ENCODE peak calls at places on chromosomes 7 and 10, in nine cellular contexts. One of them, this sample, is unnamed.
A peak's percentile ranks its signal among the peaks of the same experiment; 100 is the strongest.

GRCh38 chr7:104017001-104017400 is 27.5 kb upstream of the RELN start:
- DNase-seq in sigmoid colon: no peak
- DNase-seq in IMR-90: no peak
- DNase-seq in tibial nerve: no peak
- DNase-seq in uterus: no peak
- DNase-seq in body of pancreas: no peak
- DNase-seq in heart left ventricle: no peak
- DNase-seq in HCT116: no peak
- DNase-seq in ovary: no peak
- DNase-seq in this sample: no peak

GRCh38 chr10:73967022-73967429 is 30.9 kb upstream of the VCL start:
- DNase-seq in uterus: no peak
- DNase-seq in IMR-90: no peak
- DNase-seq in body of pancreas: no peak
- DNase-seq in sigmoid colon: no peak
- DNase-seq in heart left ventricle: no peak
- DNase-seq in ovary: no peak
- DNase-seq in HCT116: no peak
- DNase-seq in tibial nerve: no peak
- DNase-seq in this sample: no peak

GRCh38 chr10:122446668-122447410 is 7.6 kb upstream of the ARMS2 start:
- DNase-seq in HCT116: peak; percentile 36
- DNase-seq in body of pancreas: no peak
- DNase-seq in sigmoid colon: no peak
- DNase-seq in uterus: no peak
- DNase-seq in tibial nerve: no peak
- DNase-seq in IMR-90: no peak
- DNase-seq in ovary: no peak
- DNase-seq in heart left ventricle: no peak
- DNase-seq in this sample: no peak

GRCh38 chr10:114284346-114285071 is 45.5 kb downstream of the VWA2 start:
- DNase-seq in ovary: no peak
- DNase-seq in HCT116: no peak
- DNase-seq in heart left ventricle: no peak
- DNase-seq in body of pancreas: no peak
- DNase-seq in IMR-90: no peak
- DNase-seq in sigmoid colon: peak; percentile 58
- DNase-seq in uterus: no peak
- DNase-seq in tibial nerve: no peak
- DNase-seq in this sample: no peak

GRCh38 chr10:27744478-27745379 is 890 bp downstream of the MKX start:
- DNase-seq in heart left ventricle: peak; percentile 21
- DNase-seq in body of pancreas: peak; percentile 15
- DNase-seq in tibial nerve: no peak
- DNase-seq in HCT116: no peak
- DNase-seq in IMR-90: peak; percentile 26
- DNase-seq in ovary: peak; percentile 75
- DNase-seq in uterus: peak; percentile 46
- DNase-seq in sigmoid colon: peak; percentile 72
- DNase-seq in this sample: peak; percentile 33

GRCh38 chr7:47100815-47101435 is 481.0 kb downstream of the TNS3 start:
- DNase-seq in tibial nerve: peak; percentile 16
- DNase-seq in IMR-90: peak; percentile 43
- DNase-seq in body of pancreas: peak; percentile 77
- DNase-seq in ovary: no peak
- DNase-seq in sigmoid colon: no peak
- DNase-seq in heart left ventricle: peak; percentile 36
- DNase-seq in HCT116: peak; percentile 61
- DNase-seq in uterus: no peak
- DNase-seq in this sample: peak; percentile 66

GRCh38 chr7:25448301-25448700 is 220.0 kb upstream of the NPVF start:
- DNase-seq in body of pancreas: no peak
- DNase-seq in sigmoid colon: no peak
- DNase-seq in uterus: no peak
- DNase-seq in tibial nerve: no peak
- DNase-seq in ovary: no peak
- DNase-seq in IMR-90: no peak
- DNase-seq in HCT116: no peak
- DNase-seq in heart left ventricle: no peak
- DNase-seq in this sample: no peak

GRCh38 chr7:101363196-101363733 is 590 bp downstream of the COL26A1 start:
- DNase-seq in tibial nerve: no peak
- DNase-seq in HCT116: no peak
- DNase-seq in IMR-90: no peak
- DNase-seq in body of pancreas: no peak
- DNase-seq in sigmoid colon: no peak
- DNase-seq in uterus: no peak
- DNase-seq in ovary: no peak
- DNase-seq in heart left ventricle: no peak
- DNase-seq in this sample: no peak

GRCh38 chr10:186911-187310 is 51.7 kb downstream of the ZMYND11 start:
- DNase-seq in IMR-90: no peak
- DNase-seq in heart left ventricle: no peak
- DNase-seq in uterus: no peak
- DNase-seq in HCT116: no peak
- DNase-seq in ovary: no peak
- DNase-seq in body of pancreas: no peak
- DNase-seq in sigmoid colon: no peak
- DNase-seq in tibial nerve: no peak
- DNase-seq in this sample: no peak

GRCh38 chr7:17318146-17318545 is 19.7 kb downstream of the AHR start:
- DNase-seq in uterus: no peak
- DNase-seq in tibial nerve: no peak
- DNase-seq in body of pancreas: no peak
- DNase-seq in HCT116: no peak
- DNase-seq in heart left ventricle: no peak
- DNase-seq in ovary: no peak
- DNase-seq in sigmoid colon: no peak
- DNase-seq in IMR-90: peak; percentile 87
- DNase-seq in this sample: no peak

GRCh38 chr10:79331709-79332108 is 15.6 kb upstream of the PPIF start:
- DNase-seq in heart left ventricle: peak; percentile 54
- DNase-seq in ovary: no peak
- DNase-seq in tibial nerve: no peak
- DNase-seq in IMR-90: peak; percentile 97
- DNase-seq in sigmoid colon: no peak
- DNase-seq in body of pancreas: no peak
- DNase-seq in HCT116: no peak
- DNase-seq in uterus: no peak
- DNase-seq in this sample: no peak

GRCh38 chr10:63145782-63146181 is 12.7 kb downstream of the NRBF2 start:
- DNase-seq in body of pancreas: no peak
- DNase-seq in heart left ventricle: no peak
- DNase-seq in IMR-90: peak; percentile 58
- DNase-seq in tibial nerve: no peak
- DNase-seq in uterus: no peak
- DNase-seq in sigmoid colon: no peak
- DNase-seq in ovary: no peak
- DNase-seq in HCT116: no peak
- DNase-seq in this sample: no peak

GRCh38 chr7:159143780-159144755 is 599 bp downstream of the VIPR2 start:
- DNase-seq in sigmoid colon: no peak
- DNase-seq in HCT116: no peak
- DNase-seq in ovary: peak; percentile 66
- DNase-seq in body of pancreas: peak; percentile 47
- DNase-seq in IMR-90: no peak
- DNase-seq in uterus: peak; percentile 52
- DNase-seq in heart left ventricle: peak; percentile 36
- DNase-seq in tibial nerve: peak; percentile 17
- DNase-seq in this sample: no peak

GRCh38 chr7:41256186-41256945 is 446.5 kb downstream of the INHBA start:
- DNase-seq in tibial nerve: no peak
- DNase-seq in ovary: no peak
- DNase-seq in uterus: no peak
- DNase-seq in sigmoid colon: no peak
- DNase-seq in body of pancreas: no peak
- DNase-seq in IMR-90: peak; percentile 59
- DNase-seq in HCT116: no peak
- DNase-seq in heart left ventricle: no peak
- DNase-seq in this sample: no peak

GRCh38 chr7:88219781-88220747 is at the start of gene SRI:
- DNase-seq in IMR-90: peak; percentile 72
- DNase-seq in tibial nerve: peak; percentile 79
- DNase-seq in heart left ventricle: peak; percentile 88
- DNase-seq in uterus: peak; percentile 83
- DNase-seq in ovary: peak; percentile 88
- DNase-seq in body of pancreas: peak; percentile 88
- DNase-seq in sigmoid colon: peak; percentile 89
- DNase-seq in HCT116: peak; percentile 61
- DNase-seq in this sample: peak; percentile 91
- TF ChIP-seq POLR2A in IMR-90: peak; percentile 49
- TF ChIP-seq POLR2A in tibial nerve: peak; percentile 57
- TF ChIP-seq POLR2A in heart left ventricle: peak; percentile 81
- TF ChIP-seq POLR2A in uterus: peak; percentile 78
- TF ChIP-seq POLR2A in ovary: peak; percentile 63
- TF ChIP-seq POLR2A in body of pancreas: peak; percentile 86
- TF ChIP-seq POLR2A in sigmoid colon: no peak
- TF ChIP-seq POLR2A in HCT116: peak; percentile 62
- TF ChIP-seq POLR2A in this sample: peak; percentile 69

DNA sequence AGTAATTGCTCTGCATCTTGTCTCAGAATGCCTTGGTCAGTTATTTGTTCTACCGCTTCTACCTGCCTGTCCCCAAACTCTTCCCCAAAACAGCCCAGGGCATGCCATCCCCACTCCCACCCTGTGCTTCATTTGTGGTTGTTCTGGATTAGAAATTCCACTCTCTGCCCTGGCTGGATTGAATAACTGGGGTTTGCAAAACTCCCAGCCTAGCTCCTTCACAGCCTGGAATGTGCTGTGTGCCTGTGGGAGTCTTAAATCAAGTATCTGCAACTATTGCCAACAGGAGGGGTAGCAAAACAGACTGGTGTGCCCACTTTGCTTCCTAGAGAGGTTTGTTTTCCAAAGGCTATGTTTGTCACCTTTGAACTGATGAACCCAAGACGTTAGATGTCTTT is 24.2 kb downstream of the TSPAN15 start:
- DNase-seq in HCT116: no peak
- DNase-seq in tibial nerve: no peak
- DNase-seq in uterus: no peak
- DNase-seq in sigmoid colon: no peak
- DNase-seq in body of pancreas: no peak
- DNase-seq in heart left ventricle: no peak
- DNase-seq in IMR-90: no peak
- DNase-seq in ovary: no peak
- DNase-seq in this sample: no peak
- TF ChIP-seq POLR2A in HCT116: no peak
- TF ChIP-seq POLR2A in tibial nerve: no peak
- TF ChIP-seq POLR2A in uterus: no peak
- TF ChIP-seq POLR2A in sigmoid colon: no peak
- TF ChIP-seq POLR2A in body of pancreas: no peak
- TF ChIP-seq POLR2A in heart left ventricle: no peak
- TF ChIP-seq POLR2A in IMR-90: no peak
- TF ChIP-seq POLR2A in ovary: no peak
- TF ChIP-seq POLR2A in this sample: no peak

GRCh38 chr7:76062254-76062653 is 14.3 kb downstream of the MDH2 start:
- DNase-seq in sigmoid colon: no peak
- DNase-seq in heart left ventricle: no peak
- DNase-seq in IMR-90: no peak
- DNase-seq in ovary: no peak
- DNase-seq in HCT116: no peak
- DNase-seq in uterus: no peak
- DNase-seq in body of pancreas: no peak
- DNase-seq in tibial nerve: no peak
- DNase-seq in this sample: no peak
- TF ChIP-seq POLR2A in sigmoid colon: no peak
- TF ChIP-seq POLR2A in heart left ventricle: no peak
- TF ChIP-seq POLR2A in IMR-90: no peak
- TF ChIP-seq POLR2A in ovary: no peak
- TF ChIP-seq POLR2A in HCT116: no peak
- TF ChIP-seq POLR2A in uterus: no peak
- TF ChIP-seq POLR2A in body of pancreas: no peak
- TF ChIP-seq POLR2A in tibial nerve: no peak
- TF ChIP-seq POLR2A in this sample: no peak

GRCh38 chr7:2478800-2479199 is 2.6 kb upstream of the GRIFIN start:
- DNase-seq in heart left ventricle: peak; percentile 20
- DNase-seq in IMR-90: no peak
- DNase-seq in tibial nerve: no peak
- DNase-seq in body of pancreas: no peak
- DNase-seq in uterus: no peak
- DNase-seq in HCT116: no peak
- DNase-seq in sigmoid colon: no peak
- DNase-seq in ovary: no peak
- DNase-seq in this sample: no peak

GRCh38 chr7:2476776-2477446 is 713 bp upstream of the GRIFIN start:
- DNase-seq in tibial nerve: no peak
- DNase-seq in HCT116: no peak
- DNase-seq in sigmoid colon: no peak
- DNase-seq in body of pancreas: no peak
- DNase-seq in IMR-90: no peak
- DNase-seq in heart left ventricle: peak; percentile 18
- DNase-seq in ovary: no peak
- DNase-seq in uterus: no peak
- DNase-seq in this sample: no peak

GRCh38 chr7:2477447-2478386 is 1.5 kb upstream of the GRIFIN start:
- DNase-seq in heart left ventricle: peak; percentile 73
- DNase-seq in uterus: peak; percentile 57
- DNase-seq in IMR-90: peak; percentile 49
- DNase-seq in ovary: no peak
- DNase-seq in tibial nerve: peak; percentile 23
- DNase-seq in sigmoid colon: no peak
- DNase-seq in body of pancreas: peak; percentile 60
- DNase-seq in HCT116: peak; percentile 16
- DNase-seq in this sample: peak; percentile 74

GRCh38 chr7:2479276-2480070 is 3.3 kb upstream of the GRIFIN start:
- DNase-seq in ovary: no peak
- DNase-seq in IMR-90: no peak
- DNase-seq in HCT116: no peak
- DNase-seq in body of pancreas: no peak
- DNase-seq in tibial nerve: no peak
- DNase-seq in uterus: no peak
- DNase-seq in heart left ventricle: no peak
- DNase-seq in sigmoid colon: no peak
- DNase-seq in this sample: no peak

GRCh38 chr7:2478387-2478760 is 2.2 kb upstream of the GRIFIN start:
- DNase-seq in tibial nerve: peak; percentile 66
- DNase-seq in body of pancreas: peak; percentile 77
- DNase-seq in ovary: no peak
- DNase-seq in HCT116: no peak
- DNase-seq in IMR-90: no peak
- DNase-seq in uterus: peak; percentile 76
- DNase-seq in sigmoid colon: peak; percentile 87
- DNase-seq in heart left ventricle: peak; percentile 74
- DNase-seq in this sample: peak; percentile 80
- TF ChIP-seq POLR2A in tibial nerve: no peak
- TF ChIP-seq POLR2A in body of pancreas: peak; percentile 47
- TF ChIP-seq POLR2A in ovary: no peak
- TF ChIP-seq POLR2A in HCT116: no peak
- TF ChIP-seq POLR2A in IMR-90: no peak
- TF ChIP-seq POLR2A in uterus: no peak
- TF ChIP-seq POLR2A in sigmoid colon: no peak
- TF ChIP-seq POLR2A in heart left ventricle: no peak
- TF ChIP-seq POLR2A in this sample: peak; percentile 32